ENCODE peak calls at places on chromosomes 6 and 20, in nine cellular contexts. One of them, this sample, is unnamed.

GRCh38 chr6:113825776-113826175 is 31.4 kb upstream of the MARCKS start:
- DNase-seq in AG10803: peak
- DNase-seq in choroid plexus epithelial cell: peak
- DNase-seq in fibroblast of the conjunctiva: peak
- DNase-seq in NCI-H1105 treated with DMSO at 0.1 percent for 48 hours: peak
- DNase-seq in GDM1: no peak
- DNase-seq in kidney tubule cell: peak
- DNase-seq in heart left ventricle: peak
- DNase-seq in activated T-helper 1 cell treated with anti-CD3 and anti-CD28 coated beads, Interleukin-12 subunit alpha, Interleukin-12 subunit beta, Interleukin-2, Interleukin-4 antibody, amounts not matched to agents 30 ng/mL and 10 ng/mL and 1 ng/mL, durations not matched to agents 14 hours and 24 hours and 36 hours: no peak
- DNase-seq in this sample: peak

GRCh38 chr6:7073810-7074525 is 33.8 kb upstream of the RREB1 start:
- DNase-seq in kidney tubule cell: no peak
- DNase-seq in activated T-helper 1 cell treated with anti-CD3 and anti-CD28 coated beads, Interleukin-12 subunit alpha, Interleukin-12 subunit beta, Interleukin-2, Interleukin-4 antibody, amounts not matched to agents 30 ng/mL and 10 ng/mL and 1 ng/mL, durations not matched to agents 14 hours and 24 hours and 36 hours: peak
- DNase-seq in AG10803: no peak
- DNase-seq in choroid plexus epithelial cell: no peak
- DNase-seq in fibroblast of the conjunctiva: no peak
- DNase-seq in GDM1: no peak
- DNase-seq in heart left ventricle: peak
- DNase-seq in NCI-H1105 treated with DMSO at 0.1 percent for 48 hours: no peak
- DNase-seq in this sample: peak

GRCh38 chr6:108423982-108424695 is 129.3 kb downstream of the AFG1L start:
- DNase-seq in activated T-helper 1 cell treated with anti-CD3 and anti-CD28 coated beads, Interleukin-12 subunit alpha, Interleukin-12 subunit beta, Interleukin-2, Interleukin-4 antibody, amounts not matched to agents 30 ng/mL and 10 ng/mL and 1 ng/mL, durations not matched to agents 14 hours and 24 hours and 36 hours: no peak
- DNase-seq in NCI-H1105 treated with DMSO at 0.1 percent for 48 hours: no peak
- DNase-seq in AG10803: no peak
- DNase-seq in GDM1: no peak
- DNase-seq in heart left ventricle: no peak
- DNase-seq in choroid plexus epithelial cell: no peak
- DNase-seq in kidney tubule cell: no peak
- DNase-seq in fibroblast of the conjunctiva: no peak
- DNase-seq in this sample: no peak

GRCh38 chr6:155013457-155013876 is 18.4 kb downstream of the TIAM2 start:
- DNase-seq in fibroblast of the conjunctiva: no peak
- DNase-seq in GDM1: no peak
- DNase-seq in kidney tubule cell: no peak
- DNase-seq in heart left ventricle: no peak
- DNase-seq in activated T-helper 1 cell treated with anti-CD3 and anti-CD28 coated beads, Interleukin-12 subunit alpha, Interleukin-12 subunit beta, Interleukin-2, Interleukin-4 antibody, amounts not matched to agents 30 ng/mL and 10 ng/mL and 1 ng/mL, durations not matched to agents 14 hours and 24 hours and 36 hours: no peak
- DNase-seq in choroid plexus epithelial cell: no peak
- DNase-seq in NCI-H1105 treated with DMSO at 0.1 percent for 48 hours: peak
- DNase-seq in AG10803: no peak
- DNase-seq in this sample: no peak

GRCh38 chr20:32013326-32013725 is 3.1 kb downstream of the CCM2L start:
- DNase-seq in fibroblast of the conjunctiva: no peak
- DNase-seq in choroid plexus epithelial cell: no peak
- DNase-seq in kidney tubule cell: no peak
- DNase-seq in GDM1: no peak
- DNase-seq in activated T-helper 1 cell treated with anti-CD3 and anti-CD28 coated beads, Interleukin-12 subunit alpha, Interleukin-12 subunit beta, Interleukin-2, Interleukin-4 antibody, amounts not matched to agents 30 ng/mL and 10 ng/mL and 1 ng/mL, durations not matched to agents 14 hours and 24 hours and 36 hours: no peak
- DNase-seq in heart left ventricle: no peak
- DNase-seq in NCI-H1105 treated with DMSO at 0.1 percent for 48 hours: no peak
- DNase-seq in AG10803: no peak
- DNase-seq in this sample: no peak

GRCh38 chr6:12037803-12038202 is 25.7 kb downstream of the HIVEP1 start:
- DNase-seq in NCI-H1105 treated with DMSO at 0.1 percent for 48 hours: no peak
- DNase-seq in activated T-helper 1 cell treated with anti-CD3 and anti-CD28 coated beads, Interleukin-12 subunit alpha, Interleukin-12 subunit beta, Interleukin-2, Interleukin-4 antibody, amounts not matched to agents 30 ng/mL and 10 ng/mL and 1 ng/mL, durations not matched to agents 14 hours and 24 hours and 36 hours: no peak
- DNase-seq in heart left ventricle: no peak
- DNase-seq in kidney tubule cell: no peak
- DNase-seq in choroid plexus epithelial cell: no peak
- DNase-seq in GDM1: no peak
- DNase-seq in fibroblast of the conjunctiva: no peak
- DNase-seq in AG10803: no peak
- DNase-seq in this sample: no peak

GRCh38 chr6:26097268-26097875 is 10.1 kb downstream of the HFE start:
- DNase-seq in activated T-helper 1 cell treated with anti-CD3 and anti-CD28 coated beads, Interleukin-12 subunit alpha, Interleukin-12 subunit beta, Interleukin-2, Interleukin-4 antibody, amounts not matched to agents 30 ng/mL and 10 ng/mL and 1 ng/mL, durations not matched to agents 14 hours and 24 hours and 36 hours: peak
- DNase-seq in AG10803: peak
- DNase-seq in NCI-H1105 treated with DMSO at 0.1 percent for 48 hours: peak
- DNase-seq in fibroblast of the conjunctiva: peak
- DNase-seq in heart left ventricle: no peak
- DNase-seq in kidney tubule cell: peak
- DNase-seq in GDM1: peak
- DNase-seq in choroid plexus epithelial cell: peak
- DNase-seq in this sample: no peak

GRCh38 chr6:83190596-83190995 is 2.5 kb downstream of the PGM3 start:
- DNase-seq in GDM1: no peak
- DNase-seq in NCI-H1105 treated with DMSO at 0.1 percent for 48 hours: no peak
- DNase-seq in fibroblast of the conjunctiva: no peak
- DNase-seq in AG10803: no peak
- DNase-seq in activated T-helper 1 cell treated with anti-CD3 and anti-CD28 coated beads, Interleukin-12 subunit alpha, Interleukin-12 subunit beta, Interleukin-2, Interleukin-4 antibody, amounts not matched to agents 30 ng/mL and 10 ng/mL and 1 ng/mL, durations not matched to agents 14 hours and 24 hours and 36 hours: no peak
- DNase-seq in kidney tubule cell: no peak
- DNase-seq in heart left ventricle: no peak
- DNase-seq in choroid plexus epithelial cell: no peak
- DNase-seq in this sample: no peak

GRCh38 chr20:47370214-47370613 is 13.7 kb upstream of the ZMYND8 start:
- DNase-seq in AG10803: no peak
- DNase-seq in heart left ventricle: no peak
- DNase-seq in activated T-helper 1 cell treated with anti-CD3 and anti-CD28 coated beads, Interleukin-12 subunit alpha, Interleukin-12 subunit beta, Interleukin-2, Interleukin-4 antibody, amounts not matched to agents 30 ng/mL and 10 ng/mL and 1 ng/mL, durations not matched to agents 14 hours and 24 hours and 36 hours: no peak
- DNase-seq in choroid plexus epithelial cell: no peak
- DNase-seq in NCI-H1105 treated with DMSO at 0.1 percent for 48 hours: no peak
- DNase-seq in fibroblast of the conjunctiva: no peak
- DNase-seq in kidney tubule cell: no peak
- DNase-seq in GDM1: no peak
- DNase-seq in this sample: no peak

GRCh38 chr6:51959744-51960383 is 127.5 kb downstream of the PKHD1 start:
- DNase-seq in NCI-H1105 treated with DMSO at 0.1 percent for 48 hours: peak
- DNase-seq in fibroblast of the conjunctiva: peak
- DNase-seq in AG10803: peak
- DNase-seq in heart left ventricle: peak
- DNase-seq in GDM1: peak
- DNase-seq in choroid plexus epithelial cell: peak
- DNase-seq in activated T-helper 1 cell treated with anti-CD3 and anti-CD28 coated beads, Interleukin-12 subunit alpha, Interleukin-12 subunit beta, Interleukin-2, Interleukin-4 antibody, amounts not matched to agents 30 ng/mL and 10 ng/mL and 1 ng/mL, durations not matched to agents 14 hours and 24 hours and 36 hours: peak
- DNase-seq in kidney tubule cell: peak
- DNase-seq in this sample: peak

GRCh38 chr6:81981812-81982211 is 229.3 kb upstream of the TENT5A start:
- DNase-seq in heart left ventricle: no peak
- DNase-seq in choroid plexus epithelial cell: peak
- DNase-seq in fibroblast of the conjunctiva: peak
- DNase-seq in kidney tubule cell: peak
- DNase-seq in AG10803: peak
- DNase-seq in GDM1: no peak
- DNase-seq in NCI-H1105 treated with DMSO at 0.1 percent for 48 hours: no peak
- DNase-seq in activated T-helper 1 cell treated with anti-CD3 and anti-CD28 coated beads, Interleukin-12 subunit alpha, Interleukin-12 subunit beta, Interleukin-2, Interleukin-4 antibody, amounts not matched to agents 30 ng/mL and 10 ng/mL and 1 ng/mL, durations not matched to agents 14 hours and 24 hours and 36 hours: no peak
- DNase-seq in this sample: no peak